ENCODE peak calls at places on chromosomes 3 and 15, in five cellular contexts. F is mesendoderm, L is H9, N is IMR-90, D is H1. G is an unnamed sample.

GRCh38 chr3:124663690-124664089 is 66.6 kb upstream of the UMPS start:
- DNase-seq in F (no peak), L (no peak), N (peak), D (no peak), G (no peak)

GRCh38 chr3:25580534-25580933 is 84.2 kb downstream of the TOP2B start:
- DNase-seq in F (no peak), L (no peak), N (no peak), D (no peak), G (no peak)

GRCh38 chr15:41888662-41889253 is 5.1 kb downstream of the SPTBN5 start:
- DNase-seq in F (no peak), L (no peak), N (no peak), D (no peak), G (no peak)

GRCh38 chr15:63373330-63373729 is 8.3 kb downstream of the CA12 start:
- DNase-seq in F (no peak), L (no peak), N (no peak), D (no peak), G (no peak)

GRCh38 chr3:39067286-39067685 is 15.5 kb downstream of the WDR48 start:
- DNase-seq in F (no peak), L (no peak), N (no peak), D (no peak), G (no peak)

GRCh38 chr3:44825264-44825925 is 36.3 kb upstream of the TMEM42 start:
- DNase-seq in F (no peak), L (no peak), N (peak), D (no peak), G (no peak)

GRCh38 chr15:77528968-77529319 is 103.8 kb downstream of the LINGO1 start:
- DNase-seq in F (no peak), L (no peak), N (no peak), D (no peak), G (no peak)

GRCh38 chr15:92655178-92655995 is at the start of gene FAM174B:
- DNase-seq in F (peak), L (peak), N (no peak), D (no peak), G (peak)

GRCh38 chr3:46280105-46280797 is 38.0 kb downstream of the CCR3 start:
- DNase-seq in F (no peak), L (no peak), N (peak), D (no peak), G (no peak)

GRCh38 chr3:142993958-142994442 is 7.4 kb upstream of the U2SURP start:
- DNase-seq in F (peak), L (peak), N (peak), D (no peak), G (peak)

GRCh38 chr3:33980252-33980651 is 181.8 kb downstream of the PDCD6IP start:
- DNase-seq in F (peak), L (no peak), N (peak), D (no peak), G (no peak)

GRCh38 chr15:72967836-72968530 is 84.3 kb upstream of the NEO1 start:
- DNase-seq in F (peak), L (no peak), N (no peak), D (no peak), G (no peak)

GRCh38 chr3:123451186-123451585 is 2.3 kb upstream of the ADCY5 start:
- DNase-seq in F (no peak), L (no peak), N (no peak), D (no peak), G (no peak)

GRCh38 chr3:146638718-146639117 is 33.6 kb upstream of the PLSCR5 start:
- DNase-seq in F (no peak), L (no peak), N (no peak), D (no peak), G (no peak)

GRCh38 chr3:152155246-152155645 is 113.5 kb upstream of the MBNL1 start:
- DNase-seq in F (no peak), L (no peak), N (no peak), D (no peak), G (no peak)

GRCh38 chr3:111112913-111113312 is 41.3 kb downstream of the NECTIN3 start:
- DNase-seq in F (peak), L (no peak), N (peak), D (no peak), G (no peak)

GRCh38 chr3:50286322-50287227 is 5.7 kb downstream of the IFRD2 start:
- DNase-seq in F (no peak), L (peak), N (no peak), D (no peak), G (no peak)

GRCh38 chr15:77021803-77022381 is 27.0 kb downstream of the PSTPIP1 start:
- DNase-seq in F (no peak), L (no peak), N (peak), D (no peak), G (no peak)

GRCh38 chr3:191300422-191300821 is 28.8 kb upstream of the CCDC50 start:
- DNase-seq in F (no peak), L (no peak), N (no peak), D (no peak), G (no peak)

GRCh38 chr3:152899306-152899705 is 64.4 kb downstream of the P2RY1 start:
- DNase-seq in F (no peak), L (no peak), N (no peak), D (no peak), G (no peak)

GRCh38 chr3:173789530-173789929 is 392.0 kb downstream of the NLGN1 start:
- DNase-seq in F (no peak), L (no peak), N (peak), D (no peak), G (no peak)

GRCh38 chr3:53318522-53318921 is 28.8 kb downstream of the DCP1A start:
- DNase-seq in F (no peak), L (no peak), N (peak), D (no peak), G (no peak)

GRCh38 chr15:69300129-69300588 is 1.4 kb downstream of the PAQR5 start:
- DNase-seq in F (peak), L (peak), N (no peak), D (no peak), G (no peak)

GRCh38 chr15:93974804-93975481 is 256.4 kb upstream of the MCTP2 start:
- DNase-seq in F (peak), L (peak), N (peak), D (peak), G (peak)

GRCh38 chr3:128341659-128342395 is 124.9 kb downstream of the DNAJB8 start:
- DNase-seq in F (no peak), L (no peak), N (no peak), D (no peak), G (no peak)

GRCh38 chr3:128342701-128343180 is 123.9 kb downstream of the DNAJB8 start:
- DNase-seq in F (no peak), L (no peak), N (no peak), D (no peak), G (no peak)

GRCh38 chr3:128345195-128345594 is 121.5 kb downstream of the DNAJB8 start:
- DNase-seq in F (no peak), L (no peak), N (no peak), D (no peak), G (no peak)

GRCh38 chr3:128344046-128344368 is 122.7 kb downstream of the DNAJB8 start:
- DNase-seq in F (no peak), L (no peak), N (no peak), D (no peak), G (no peak)

GRCh38 chr3:128343287-128344045 is 123.2 kb downstream of the DNAJB8 start:
- DNase-seq in F (peak), L (peak), N (peak), D (no peak), G (no peak)
- H2BK5ac ChIP-seq in F (no peak), L (no peak), N (no peak), D (no peak), G (no peak)

DNA sequence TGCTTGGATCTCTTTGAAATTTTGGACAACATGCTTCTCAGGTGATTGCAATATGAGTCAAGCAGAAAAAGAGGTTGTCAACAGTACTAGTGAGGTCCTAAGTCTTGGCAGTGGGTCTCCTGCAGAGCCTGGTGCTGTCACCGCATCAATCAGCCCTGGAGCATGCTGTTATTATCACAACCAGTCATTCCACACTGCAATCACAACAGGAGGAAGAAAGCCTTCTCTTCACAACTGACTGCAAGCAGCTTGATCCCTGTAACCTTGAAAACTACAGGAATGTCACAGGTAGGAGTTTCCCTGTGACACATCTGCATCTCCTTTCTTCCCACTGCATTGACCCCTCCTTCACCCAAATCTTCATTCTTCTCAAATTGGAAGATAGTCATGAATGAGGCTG is 451.1 kb upstream of the ATP11B start:
- DNase-seq in F (peak), L (no peak), N (no peak), D (no peak), G (no peak)
- H3K27ac ChIP-seq in F (no peak), L (no peak), N (no peak), D (no peak), G (no peak)

DNA sequence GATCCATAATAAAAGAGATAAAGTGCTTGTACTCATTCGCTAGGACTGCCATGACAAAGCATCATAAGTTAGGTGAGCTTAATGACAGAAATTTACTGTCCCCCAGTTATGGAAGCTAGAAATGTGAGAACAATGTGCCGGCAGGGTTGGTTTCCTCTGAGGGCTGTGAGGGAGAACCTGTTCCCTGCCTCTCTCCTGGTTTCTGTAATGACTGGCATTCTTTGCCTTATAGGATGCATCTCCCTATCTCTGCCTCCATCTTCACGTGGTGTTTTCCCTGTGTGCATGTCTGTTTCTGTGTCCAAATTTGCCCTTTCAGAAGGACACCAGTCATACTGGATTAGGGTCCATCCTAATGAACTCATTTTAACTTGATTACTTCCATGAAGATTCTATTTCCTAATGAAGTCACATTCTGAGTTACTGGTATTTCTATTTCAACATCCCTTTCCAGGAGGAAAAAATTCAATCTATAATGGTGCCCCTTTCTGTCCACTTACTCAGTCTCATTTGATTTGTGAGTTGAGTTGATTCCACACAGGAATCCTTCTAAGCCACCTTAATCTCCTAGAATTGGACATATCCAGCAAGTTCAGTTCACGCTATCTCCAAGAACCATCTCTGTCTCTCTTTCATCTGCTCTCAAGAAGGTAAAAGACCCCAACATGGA is 71.2 kb upstream of the LIPC start:
- DNase-seq in F (no peak), L (no peak), N (no peak), D (no peak), G (no peak)
- H2BK5ac ChIP-seq in F (no peak), L (no peak), N (peak), D (no peak), G (no peak)

DNA sequence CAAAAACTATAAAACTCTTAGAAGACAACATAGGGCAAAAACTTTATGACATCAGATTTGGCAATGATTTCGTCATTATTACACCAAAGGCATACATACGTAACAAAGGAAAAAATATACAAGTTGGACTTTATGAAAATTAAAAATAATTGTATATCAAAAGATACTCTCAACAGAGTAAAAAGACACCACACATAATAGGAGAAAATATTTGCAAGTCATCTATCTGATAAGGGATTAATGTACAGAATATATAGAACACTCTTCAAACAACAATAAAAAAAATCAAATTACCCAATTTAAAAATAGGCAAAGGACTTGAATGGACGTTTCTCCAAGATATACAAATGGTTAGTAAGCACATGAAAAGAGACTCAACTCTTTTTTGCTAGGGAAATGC is 77.5 kb downstream of the RPL39L start:
- DNase-seq in F (no peak), L (no peak), N (no peak), D (no peak), G (no peak)
- H3K27ac ChIP-seq in F (no peak), L (no peak), N (peak), D (no peak), G (no peak)

DNA sequence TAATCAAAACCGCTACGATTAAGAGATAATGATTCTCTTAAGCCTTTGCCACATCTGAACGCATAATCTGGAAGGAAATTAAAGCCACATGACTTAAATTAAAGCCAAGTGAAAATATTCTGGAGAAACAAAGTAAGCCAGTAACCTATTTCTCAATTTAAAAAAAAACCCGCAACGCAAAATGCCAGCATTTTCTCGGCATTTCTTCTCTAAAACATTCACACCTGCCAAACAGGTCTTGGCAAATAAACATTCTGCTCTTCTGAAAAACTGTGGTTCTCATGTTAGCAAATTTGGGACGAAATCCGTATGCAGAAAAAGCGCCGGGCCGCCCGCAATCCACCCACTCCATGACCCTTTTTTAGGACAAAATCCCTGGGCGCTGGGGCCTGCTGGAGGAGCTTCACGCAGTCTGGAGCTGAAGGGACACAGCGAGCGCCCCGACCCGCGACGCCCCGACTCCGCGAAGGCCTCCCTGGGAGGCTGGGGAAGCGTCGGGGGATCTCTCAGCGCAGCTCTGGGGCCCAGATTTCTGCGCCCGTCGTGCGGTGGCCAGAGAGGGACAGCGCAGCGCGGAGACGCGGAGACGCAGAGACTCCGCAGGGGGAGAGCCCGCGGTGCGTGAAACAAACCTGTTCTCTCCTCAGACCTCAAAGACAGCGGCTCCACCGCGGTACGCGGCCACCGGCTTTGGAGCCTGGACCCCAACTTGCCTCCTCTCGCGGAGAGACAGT is 471 bp downstream of the NKIRAS1 start:
- DNase-seq in F (no peak), L (no peak), N (no peak), D (no peak), G (no peak)
- H2BK5ac ChIP-seq in F (no peak), L (no peak), N (peak), D (peak), G (peak)

GRCh38 chr15:57881361-57881760 is 174.8 kb downstream of the POLR2M start:
- DNase-seq in F (no peak), L (no peak), N (no peak), D (no peak), G (no peak)
- H3K27ac ChIP-seq in F (no peak), L (no peak), N (no peak), D (no peak), G (no peak)

GRCh38 chr3:27110020-27110419 is 259.2 kb downstream of the NEK10 start:
- DNase-seq in F (no peak), L (no peak), N (no peak), D (no peak), G (no peak)

GRCh38 chr3:27114684-27115083 is 254.5 kb downstream of the NEK10 start:
- DNase-seq in F (peak), L (no peak), N (peak), D (no peak), G (no peak)

GRCh38 chr3:27119639-27120038 is 249.5 kb downstream of the NEK10 start:
- DNase-seq in F (no peak), L (no peak), N (no peak), D (no peak), G (no peak)

GRCh38 chr3:27115352-27115751 is 253.8 kb downstream of the NEK10 start:
- DNase-seq in F (no peak), L (no peak), N (no peak), D (no peak), G (no peak)
- H2BK5ac ChIP-seq in F (no peak), L (no peak), N (no peak), D (no peak), G (no peak)

GRCh38 chr15:90083954-90084607 is 18.2 kb downstream of the IDH2 start:
- DNase-seq in F (no peak), L (no peak), N (no peak), D (no peak), G (no peak)
- H3K27ac ChIP-seq in F (no peak), L (no peak), N (no peak), D (no peak), G (no peak)

GRCh38 chr3:14323401-14324223 is 78.8 kb upstream of the SLC6A6 start:
- DNase-seq in F (no peak), L (no peak), N (no peak), D (no peak), G (no peak)
- H2BK5ac ChIP-seq in F (no peak), L (no peak), N (no peak), D (no peak), G (peak)